ENCODE peak calls at places on chromosomes 6 and 20, in seven cellular contexts. L is tibial nerve, W is heart left ventricle, D is esophagus squamous epithelium, K is right lobe of liver, J is stomach, R is body of pancreas. X is an unnamed sample. For H3K4me1 and H3K36me3, the result is how much of the 10 kb centered on the place peaks cover.

GRCh38 chr6:124962617-124963415 is 579 bp downstream of the RNF217 start:
- DNase-seq in L (peak), W (peak), D (no peak), K (peak), J (peak), R (peak), X (peak)

GRCh38 chr6:10733151-10733715 is 10.4 kb downstream of the TMEM14C start:
- DNase-seq in L (no peak), W (no peak), D (no peak), K (no peak), J (no peak), R (no peak), X (no peak)

GRCh38 chr20:478010-478948 is 15.9 kb upstream of the TBC1D20 start:
- DNase-seq in L (no peak), W (no peak), D (no peak), K (no peak), J (no peak), R (no peak), X (no peak)

GRCh38 chr20:40956503-40956902 is 72.1 kb upstream of the TOP1 start:
- DNase-seq in L (no peak), W (no peak), D (no peak), K (no peak), J (peak), R (no peak), X (no peak)

GRCh38 chr20:15882553-15882952 is 690.7 kb downstream of the KIF16B start:
- DNase-seq in L (no peak), W (no peak), D (no peak), K (no peak), J (no peak), R (no peak), X (no peak)

GRCh38 chr20:47676219-47676721 is 109.0 kb downstream of the SULF2 start:
- DNase-seq in L (no peak), W (no peak), D (no peak), K (no peak), J (no peak), R (no peak), X (no peak)

GRCh38 chr6:1551236-1551635 is 58.5 kb upstream of the FOXC1 start:
- DNase-seq in L (no peak), W (no peak), D (no peak), K (no peak), J (no peak), R (no peak), X (no peak)

GRCh38 chr6:24935753-24936152 is at the start of gene RIPOR2:
- DNase-seq in L (no peak), W (peak), D (peak), K (peak), J (peak), R (peak), X (no peak)

GRCh38 chr20:33209789-33210188 is 7.4 kb upstream of the BPIFA3 start:
- DNase-seq in L (peak), W (peak), D (no peak), K (peak), J (peak), R (peak), X (peak)

GRCh38 chr20:53805895-53806384 is 212.3 kb upstream of the ZNF217 start:
- DNase-seq in L (no peak), W (no peak), D (no peak), K (no peak), J (no peak), R (no peak), X (no peak)

GRCh38 chr6:108157234-108157971 is 8.4 kb upstream of the NR2E1 start:
- DNase-seq in L (no peak), W (no peak), D (no peak), K (no peak), J (no peak), R (no peak), X (no peak)

GRCh38 chr20:33086052-33086722 is 6.7 kb downstream of the BPIFB4 start:
- DNase-seq in L (no peak), W (no peak), D (no peak), K (no peak), J (no peak), R (no peak), X (no peak)

GRCh38 chr6:3280091-3280490 is 21.3 kb downstream of the PSMG4 start:
- DNase-seq in L (no peak), W (no peak), D (no peak), K (no peak), J (no peak), R (no peak), X (no peak)

GRCh38 chr6:36765190-36765941 is 67.7 kb downstream of the RAB44 start:
- DNase-seq in L (no peak), W (no peak), D (no peak), K (no peak), J (no peak), R (no peak), X (no peak)

GRCh38 chr6:166286831-166287271 is 21.3 kb downstream of the PRR18 start:
- DNase-seq in L (no peak), W (no peak), D (no peak), K (no peak), J (no peak), R (no peak), X (no peak)

GRCh38 chr6:146905313-146905712 is 298.9 kb upstream of the STXBP5 start:
- DNase-seq in L (peak), W (no peak), D (no peak), K (no peak), J (peak), R (peak), X (peak)

GRCh38 chr6:36642913-36643817 is 35.3 kb upstream of the CDKN1A start:
- DNase-seq in L (peak), W (peak), D (no peak), K (peak), J (peak), R (peak), X (peak)

GRCh38 chr6:100134703-100135102 is 140.7 kb upstream of the MCHR2 start:
- DNase-seq in L (no peak), W (no peak), D (no peak), K (no peak), J (no peak), R (no peak), X (no peak)

GRCh38 chr6:42984924-42985475 is 630 bp downstream of the PPP2R5D start:
- DNase-seq in L (no peak), W (peak), D (no peak), K (no peak), J (no peak), R (no peak), X (no peak)

GRCh38 chr6:77074037-77074713 is 389.1 kb downstream of the HTR1B start:
- DNase-seq in L (no peak), W (no peak), D (no peak), K (no peak), J (no peak), R (no peak), X (no peak)

GRCh38 chr20:24109537-24109936 is 121.0 kb upstream of the GGTLC1 start:
- DNase-seq in L (no peak), W (no peak), D (no peak), K (no peak), J (no peak), R (no peak), X (no peak)

GRCh38 chr20:52035498-52035897 is 156.1 kb downstream of the ZFP64 start:
- DNase-seq in L (no peak), W (no peak), D (no peak), K (no peak), J (no peak), R (no peak), X (no peak)

GRCh38 chr6:135030532-135031178 is 24.0 kb downstream of the HBS1L start:
- DNase-seq in L (no peak), W (no peak), D (no peak), K (no peak), J (no peak), R (no peak), X (no peak)

DNA sequence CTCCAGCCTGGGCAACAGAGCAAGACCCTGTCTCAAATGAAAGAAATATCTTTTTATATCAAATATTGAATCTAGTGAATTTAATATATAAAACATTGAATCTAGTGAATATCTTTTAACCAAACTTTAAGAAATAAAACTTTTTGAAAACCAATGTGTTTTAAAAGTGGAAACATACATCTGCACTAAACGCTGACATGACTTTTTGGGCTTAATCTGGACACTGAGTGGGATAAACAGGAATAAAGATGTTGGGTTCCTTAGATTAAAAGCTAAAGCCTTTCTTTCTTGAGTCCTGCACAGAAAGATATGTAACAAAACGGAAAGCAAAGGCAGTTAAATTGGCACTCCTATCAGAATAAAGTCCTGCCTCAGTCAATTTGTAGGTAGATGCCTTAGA is 190.2 kb downstream of the ARHGAP18 start:
- DNase-seq in L (no peak), W (no peak), D (no peak), K (no peak), J (no peak), R (no peak), X (no peak)
- TF ChIP-seq POLR2A in L (no peak), W (no peak), D (no peak), K (no peak), J (no peak), R (no peak), X (no peak)

GRCh38 chr6:21747441-21747840 is 153.9 kb downstream of the SOX4 start:
- DNase-seq in L (no peak), W (no peak), D (no peak), K (no peak), J (no peak), R (no peak), X (no peak)

GRCh38 chr6:21745543-21746337 is 152.2 kb downstream of the SOX4 start:
- DNase-seq in L (no peak), W (no peak), D (no peak), K (no peak), J (no peak), R (no peak), X (no peak)

GRCh38 chr6:21750479-21751018 is 157.0 kb downstream of the SOX4 start:
- DNase-seq in L (no peak), W (no peak), D (no peak), K (no peak), J (no peak), R (no peak), X (no peak)

GRCh38 chr6:21749754-21750153 is 156.2 kb downstream of the SOX4 start:
- DNase-seq in L (no peak), W (no peak), D (no peak), K (no peak), J (no peak), R (no peak), X (no peak)

GRCh38 chr6:21748343-21749063 is 155.0 kb downstream of the SOX4 start:
- DNase-seq in L (no peak), W (no peak), D (no peak), K (no peak), J (no peak), R (no peak), X (no peak)
- H3K4me1 ChIP-seq in L (under half), W (under half), D (under half), K (under half), J (under half), R (under half), X (under half)

GRCh38 chr20:31669876-31670275 is 32.2 kb downstream of the COX4I2 start:
- DNase-seq in L (no peak), W (no peak), D (no peak), K (no peak), J (no peak), R (no peak), X (no peak)
- H3K36me3 ChIP-seq in L (under half), W (under half), D (under half), K (under half), J (under half), R (under half), X (under half)

GRCh38 chr20:63680427-63680826 is 16.0 kb upstream of the TNFRSF6B start:
- DNase-seq in L (no peak), W (no peak), D (no peak), K (no peak), J (no peak), R (no peak), X (no peak)

GRCh38 chr20:63680857-63681608 is 15.4 kb upstream of the TNFRSF6B start:
- DNase-seq in L (no peak), W (no peak), D (no peak), K (no peak), J (no peak), R (no peak), X (no peak)

GRCh38 chr20:63679799-63680305 is 16.6 kb upstream of the TNFRSF6B start:
- DNase-seq in L (no peak), W (no peak), D (no peak), K (no peak), J (no peak), R (no peak), X (no peak)

GRCh38 chr20:63681609-63682142 is 14.8 kb upstream of the TNFRSF6B start:
- DNase-seq in L (no peak), W (no peak), D (no peak), K (no peak), J (no peak), R (no peak), X (no peak)

GRCh38 chr20:63682384-63683139 is 13.9 kb upstream of the TNFRSF6B start:
- DNase-seq in L (peak), W (peak), D (no peak), K (no peak), J (peak), R (peak), X (no peak)
- TF ChIP-seq POLR2A in L (no peak), W (peak), D (no peak), K (no peak), J (no peak), R (no peak), X (no peak)

GRCh38 chr20:44644384-44645131 is 6.9 kb downstream of the ADA start:
- DNase-seq in L (no peak), W (no peak), D (no peak), K (no peak), J (no peak), R (no peak), X (no peak)
- H3K4me1 ChIP-seq in L (under half), W (half or more), D (under half), K (under half), J (half or more), R (under half), X (under half)

GRCh38 chr6:12029979-12030737 is 18.0 kb downstream of the HIVEP1 start:
- DNase-seq in L (no peak), W (no peak), D (no peak), K (no peak), J (no peak), R (no peak), X (no peak)
- H3K36me3 ChIP-seq in L (under half), W (under half), D (under half), K (under half), J (under half), R (under half), X (under half)

GRCh38 chr6:131644921-131645320 is 7.8 kb downstream of the ENPP3 start:
- DNase-seq in L (no peak), W (no peak), D (no peak), K (no peak), J (no peak), R (no peak), X (no peak)
- TF ChIP-seq POLR2A in L (no peak), W (no peak), D (no peak), K (no peak), J (no peak), R (no peak), X (no peak)

X was measured in prostate gland.